ENCODE peak calls at places on chromosomes 11 and 22, in five cellular contexts. S is A549, K is cardiac muscle cell, R is pancreas, M is fibroblast of lung. Z is an unnamed sample.

GRCh38 chr11:2511421-2512369 is 66.9 kb downstream of the KCNQ1 start:
- DNase-seq in S (no peak), K (no peak), R (peak; percentile 38), M (no peak), Z (no peak)

GRCh38 chr11:12599408-12600143 is 74.6 kb upstream of the TEAD1 start:
- DNase-seq in S (peak; percentile 69), K (peak; percentile 33), R (peak; percentile 89), M (no peak), Z (no peak)

GRCh38 chr11:65087827-65088226 is 3.8 kb downstream of the ZFPL1 start:
- DNase-seq in S (no peak), K (no peak), R (no peak), M (no peak), Z (no peak)

GRCh38 chr11:131894615-131895544 is 524.5 kb downstream of the NTM start:
- DNase-seq in S (no peak), K (peak; percentile 45), R (no peak), M (no peak), Z (no peak)

GRCh38 chr11:124602193-124602592 is 9.0 kb upstream of the PANX3 start:
- DNase-seq in S (no peak), K (no peak), R (no peak), M (no peak), Z (no peak)

GRCh38 chr22:42301072-42301741 is 30.8 kb upstream of the TCF20 start:
- DNase-seq in S (no peak), K (no peak), R (no peak), M (no peak), Z (no peak)

GRCh38 chr22:32917577-32918375 is 116.3 kb downstream of the TIMP3 start:
- DNase-seq in S (no peak), K (peak; percentile 38), R (no peak), M (no peak), Z (no peak)

GRCh38 chr11:118918686-118919280 is 6.9 kb downstream of the BCL9L start:
- DNase-seq in S (peak; percentile 71), K (peak; percentile 81), R (peak; percentile 65), M (no peak), Z (no peak)

GRCh38 chr11:29318134-29318845 is 698.5 kb downstream of the KCNA4 start:
- DNase-seq in S (peak; percentile 33), K (no peak), R (no peak), M (no peak), Z (no peak)

GRCh38 chr11:13110929-13111812 is 102.1 kb downstream of the RASSF10 start:
- DNase-seq in S (peak; percentile 64), K (peak; percentile 69), R (no peak), M (no peak), Z (no peak)

GRCh38 chr11:125468852-125469251 is 27.2 kb downstream of the FEZ1 start:
- DNase-seq in S (no peak), K (no peak), R (no peak), M (no peak), Z (no peak)

GRCh38 chr11:67456068-67456705 is 1.0 kb downstream of the CABP4 start:
- DNase-seq in S (no peak), K (no peak), R (peak; percentile 79), M (no peak), Z (no peak)

GRCh38 chr22:39545310-39546063 is 12.9 kb upstream of the RPS19BP1 start:
- DNase-seq in S (no peak), K (peak; percentile 61), R (no peak), M (peak; percentile 29), Z (no peak)

GRCh38 chr11:94272738-94273313 is 31.6 kb upstream of the IZUMO1R start:
- DNase-seq in S (no peak), K (peak; percentile 4), R (no peak), M (peak; percentile 43), Z (no peak)

GRCh38 chr11:96021901-96022650 is 98.2 kb upstream of the MTMR2 start:
- DNase-seq in S (no peak), K (no peak), R (no peak), M (no peak), Z (no peak)

GRCh38 chr11:44992181-44992582 is 41.5 kb upstream of the TP53I11 start:
- DNase-seq in S (no peak), K (no peak), R (peak; percentile 88), M (no peak), Z (no peak)

GRCh38 chr11:2886191-2886894 is 768 bp upstream of the CDKN1C start:
- DNase-seq in S (no peak), K (peak; percentile 57), R (peak; percentile 83), M (peak; percentile 42), Z (no peak)

GRCh38 chr22:17942721-17943120 is 81.6 kb downstream of the MICAL3 start:
- DNase-seq in S (no peak), K (no peak), R (no peak), M (no peak), Z (no peak)

GRCh38 chr11:12540075-12540685 is 134.0 kb upstream of the TEAD1 start:
- DNase-seq in S (peak; percentile 38), K (peak; percentile 63), R (no peak), M (peak; percentile 64), Z (no peak)

GRCh38 chr11:59418151-59418550 is 8.1 kb downstream of the OR5A2 start:
- DNase-seq in S (no peak), K (no peak), R (no peak), M (no peak), Z (no peak)

GRCh38 chr22:47627561-47628253 is 865.3 kb downstream of the TBC1D22A start:
- DNase-seq in S (no peak), K (no peak), R (no peak), M (peak; percentile 18), Z (no peak)

GRCh38 chr11:57109331-57109730 is 72.4 kb upstream of the LRRC55 start:
- DNase-seq in S (no peak), K (no peak), R (no peak), M (no peak), Z (no peak)

GRCh38 chr11:64750361-64751054 is 6.6 kb upstream of the RASGRP2 start:
- DNase-seq in S (no peak), K (no peak), R (no peak), M (no peak), Z (no peak)

GRCh38 chr22:37314315-37315046 is 32.2 kb downstream of the CYTH4 start:
- DNase-seq in S (no peak), K (peak; percentile 44), R (peak; percentile 42), M (no peak), Z (no peak)

GRCh38 chr11:120079750-120080610 is 57.9 kb downstream of the TRIM29 start:
- DNase-seq in S (no peak), K (no peak), R (no peak), M (no peak), Z (no peak)

GRCh38 chr11:18720086-18720810 is 5.7 kb downstream of the IGSF22 start:
- DNase-seq in S (no peak), K (peak; percentile 13), R (no peak), M (no peak), Z (no peak)

GRCh38 chr11:125451400-125452124 is 44.5 kb downstream of the FEZ1 start:
- DNase-seq in S (no peak), K (peak; percentile 59), R (no peak), M (peak; percentile 47), Z (no peak)

GRCh38 chr11:94088906-94089305 is 39.7 kb upstream of the PANX1 start:
- DNase-seq in S (no peak), K (no peak), R (no peak), M (no peak), Z (no peak)

GRCh38 chr11:59206635-59207034 is 6.1 kb downstream of the MPEG1 start:
- DNase-seq in S (peak; percentile 50), K (peak; percentile 50), R (no peak), M (peak; percentile 38), Z (no peak)

DNA sequence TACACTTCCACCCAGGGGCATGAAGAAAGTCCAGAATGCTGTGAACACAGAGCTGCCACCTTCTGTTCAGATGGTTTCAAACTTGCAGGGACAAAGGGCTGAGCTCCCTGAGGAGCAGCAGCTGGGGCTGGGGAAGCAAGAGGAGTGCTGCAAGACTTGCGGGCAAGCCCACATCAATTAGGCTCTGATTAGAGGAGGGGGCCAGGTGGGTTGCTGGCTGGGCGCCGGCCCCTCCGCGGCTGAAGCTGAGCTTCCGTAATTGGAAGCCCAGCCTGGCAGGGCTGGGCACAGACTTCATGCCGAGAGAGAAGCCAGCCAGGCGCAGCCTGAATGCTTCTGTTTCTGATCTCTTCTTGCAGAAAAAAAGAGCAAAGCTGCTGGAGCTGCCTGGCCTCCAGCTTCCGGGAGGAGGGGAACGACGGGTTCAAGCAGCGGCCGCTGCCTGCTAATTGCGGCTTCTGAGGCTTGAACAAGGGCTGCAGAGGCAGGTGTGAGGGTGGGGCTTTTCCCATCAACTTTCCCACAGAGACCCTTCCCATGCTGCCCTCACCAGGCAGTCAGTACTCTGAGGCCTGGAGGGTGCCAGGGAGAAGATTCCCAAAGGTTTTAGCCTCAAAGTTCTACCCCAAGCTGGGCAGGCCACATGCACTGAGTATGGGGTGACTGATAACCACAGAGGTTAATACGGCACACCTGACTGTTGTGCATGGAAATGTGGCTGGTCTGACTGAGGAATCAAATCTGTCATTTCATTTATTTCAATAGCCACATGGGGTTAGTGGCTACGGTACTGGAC is 91.1 kb upstream of the LMO1 start:
- DNase-seq in S (peak; percentile 19), K (peak; percentile 16), R (no peak), M (no peak), Z (no peak)
- TF ChIP-seq CTCF in S (no peak), K (no peak), R (no peak), M (no peak), Z (no peak)

DNA sequence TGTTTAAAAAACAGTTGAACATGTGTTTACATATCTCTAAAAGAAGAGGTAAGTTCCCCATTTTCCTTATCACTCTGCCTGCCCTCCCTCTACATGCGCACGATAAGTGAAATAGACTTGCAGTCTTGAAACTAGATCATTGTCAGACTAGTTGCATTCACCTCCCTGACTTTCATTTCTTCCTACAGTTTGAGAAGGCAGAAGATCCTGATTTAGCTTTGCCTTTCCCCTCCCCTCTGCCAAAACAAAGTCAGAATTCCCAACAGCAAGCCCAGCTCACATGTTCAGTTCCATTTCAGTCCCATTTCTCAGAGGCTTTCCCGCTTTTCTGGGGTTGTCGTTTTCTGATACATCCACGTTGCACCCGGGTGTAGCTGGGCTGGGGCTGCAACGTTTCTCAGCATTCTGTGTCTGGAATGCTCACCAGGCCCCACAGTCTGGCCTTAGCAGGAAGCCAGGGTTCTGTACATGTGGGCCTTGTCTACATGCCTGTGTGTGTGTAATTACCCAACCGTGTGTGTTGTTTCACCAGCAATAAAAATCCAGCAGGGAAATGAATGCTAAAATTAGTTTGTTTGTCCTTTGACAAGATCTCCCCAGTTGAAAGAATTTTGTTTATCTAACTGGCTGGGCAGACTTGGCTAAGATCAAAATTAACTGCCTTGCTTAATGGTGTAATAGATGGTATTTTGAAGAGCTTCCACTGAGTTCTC is 179.2 kb downstream of the DBX1 start:
- DNase-seq in S (peak; percentile 27), K (peak; percentile 74), R (no peak), M (peak; percentile 86), Z (peak; percentile 55)
- H3K27ac ChIP-seq in S (peak overlapping the region; percentile 91), K (peak overlapping the region; percentile 19), R (peak overlapping the region; percentile 65), M (peak overlapping the region; percentile 31), Z (peak overlapping the region; percentile 69)

GRCh38 chr11:43124272-43124920 is 187.4 kb upstream of the API5 start:
- DNase-seq in S (no peak), K (no peak), R (no peak), M (no peak), Z (no peak)

GRCh38 chr11:43123443-43123842 is 188.4 kb upstream of the API5 start:
- DNase-seq in S (no peak), K (no peak), R (no peak), M (no peak), Z (no peak)

GRCh38 chr11:43116071-43116470 is 195.7 kb upstream of the API5 start:
- DNase-seq in S (no peak), K (no peak), R (no peak), M (no peak), Z (no peak)

GRCh38 chr11:43119275-43119970 is 192.4 kb upstream of the API5 start:
- DNase-seq in S (peak; percentile 7), K (no peak), R (no peak), M (no peak), Z (no peak)
- TF ChIP-seq CTCF in S (no peak), K (no peak), R (no peak), M (no peak), Z (no peak)

GRCh38 chr11:1509626-1510255 is 23.2 kb upstream of the MOB2 start:
- DNase-seq in S (no peak), K (no peak), R (no peak), M (no peak), Z (no peak)
- H3K27ac ChIP-seq in S (no peak overlapping the region), K (no peak overlapping the region), R (no peak overlapping the region), M (no peak overlapping the region), Z (no peak overlapping the region)

Z was measured in AG04450.